ENCODE peak calls at places on chromosomes 3 and 15, in six cellular contexts. C is fibroblast of lung; X is GM20000; D is AG09309; Y is right atrium auricular region; Q is activated CD8-positive, alpha-beta T cell treated with anti-CD3 and anti-CD28 coated beads for 36 hours. F is an unnamed sample.
A peak's percentile ranks its signal among the peaks of the same experiment; 100 is the strongest.

GRCh38 chr3:100720423-100720822 is 11.1 kb downstream of the TFG start:
- DNase-seq in C (no peak), X (no peak), D (no peak), Y (no peak), Q (no peak), F (no peak)

GRCh38 chr15:65833501-65834220 is 35.6 kb upstream of the RAB11A start:
- DNase-seq in C (no peak), X (no peak), D (no peak), Y (no peak), Q (peak; percentile 62), F (no peak)

GRCh38 chr3:66985336-66985920 is 12.7 kb upstream of the KBTBD8 start:
- DNase-seq in C (no peak), X (no peak), D (no peak), Y (no peak), Q (no peak), F (no peak)

GRCh38 chr3:163391407-163392181 is 1686.7 kb downstream of the SI start:
- DNase-seq in C (no peak), X (no peak), D (no peak), Y (no peak), Q (no peak), F (no peak)

GRCh38 chr3:11080492-11080891 is 73.8 kb upstream of the HRH1 start:
- DNase-seq in C (no peak), X (no peak), D (no peak), Y (no peak), Q (no peak), F (no peak)

GRCh38 chr3:154987846-154988245 is 92.3 kb upstream of the MME start:
- DNase-seq in C (no peak), X (no peak), D (no peak), Y (no peak), Q (no peak), F (no peak)

GRCh38 chr3:157786618-157787017 is 283.4 kb upstream of the VEPH1 start:
- DNase-seq in C (peak; percentile 54), X (no peak), D (no peak), Y (no peak), Q (no peak), F (no peak)

GRCh38 chr15:80787238-80787805 is 8.2 kb downstream of the CEMIP start:
- DNase-seq in C (no peak), X (no peak), D (no peak), Y (no peak), Q (no peak), F (no peak)

GRCh38 chr15:60520041-60520824 is 41.3 kb upstream of the ICE2 start:
- DNase-seq in C (peak; percentile 52), X (peak; percentile 5), D (no peak), Y (no peak), Q (peak; percentile 24), F (no peak)

GRCh38 chr3:181458857-181459256 is 252.9 kb upstream of the SOX2 start:
- DNase-seq in C (peak; percentile 54), X (no peak), D (no peak), Y (no peak), Q (no peak), F (no peak)

GRCh38 chr3:178754852-178755510 is 218.7 kb downstream of the KCNMB2 start:
- DNase-seq in C (no peak), X (no peak), D (no peak), Y (no peak), Q (no peak), F (no peak)

GRCh38 chr15:45458746-45459403 is 63.7 kb downstream of the SLC30A4 start:
- DNase-seq in C (peak; percentile 30), X (peak; percentile 76), D (no peak), Y (peak; percentile 83), Q (peak; percentile 89), F (peak; percentile 57)
- TF ChIP-seq CTCF in C (peak; percentile 96), X (peak; percentile 66), D (peak; percentile 85), Y (peak; percentile 83), Q (peak; percentile 90), F (peak; percentile 98)

GRCh38 chr3:182622241-182622545 is 171.1 kb upstream of the ATP11B start:
- DNase-seq in C (no peak), X (no peak), D (no peak), Y (no peak), Q (no peak), F (no peak)
- TF ChIP-seq CTCF in C (no peak), X (no peak), D (no peak), Y (no peak), Q (no peak), F (no peak)

GRCh38 chr3:151008699-151009098 is 36.2 kb upstream of the CLRN1 start:
- DNase-seq in C (peak; percentile 55), X (no peak), D (peak; percentile 41), Y (no peak), Q (no peak), F (no peak)
- TF ChIP-seq CTCF in C (peak; percentile 54), X (no peak), D (peak; percentile 70), Y (no peak), Q (no peak), F (no peak)

GRCh38 chr15:40070166-40070557 is 31.2 kb upstream of the SRP14 start:
- DNase-seq in C (no peak), X (no peak), D (no peak), Y (no peak), Q (no peak), F (no peak)

GRCh38 chr15:40069178-40070165 is 30.5 kb upstream of the SRP14 start:
- DNase-seq in C (peak; percentile 56), X (peak; percentile 81), D (no peak), Y (peak; percentile 82), Q (no peak), F (no peak)

GRCh38 chr15:40070608-40071218 is 31.7 kb upstream of the SRP14 start:
- DNase-seq in C (no peak), X (no peak), D (no peak), Y (no peak), Q (no peak), F (no peak)

GRCh38 chr15:40075298-40076044 is 33.2 kb downstream of the BMF start:
- DNase-seq in C (no peak), X (no peak), D (no peak), Y (no peak), Q (no peak), F (no peak)

GRCh38 chr15:40072216-40072990 is 33.4 kb upstream of the SRP14 start:
- DNase-seq in C (no peak), X (no peak), D (no peak), Y (no peak), Q (no peak), F (no peak)
- TF ChIP-seq CTCF in C (no peak), X (peak; percentile 1), D (no peak), Y (no peak), Q (no peak), F (no peak)

DNA sequence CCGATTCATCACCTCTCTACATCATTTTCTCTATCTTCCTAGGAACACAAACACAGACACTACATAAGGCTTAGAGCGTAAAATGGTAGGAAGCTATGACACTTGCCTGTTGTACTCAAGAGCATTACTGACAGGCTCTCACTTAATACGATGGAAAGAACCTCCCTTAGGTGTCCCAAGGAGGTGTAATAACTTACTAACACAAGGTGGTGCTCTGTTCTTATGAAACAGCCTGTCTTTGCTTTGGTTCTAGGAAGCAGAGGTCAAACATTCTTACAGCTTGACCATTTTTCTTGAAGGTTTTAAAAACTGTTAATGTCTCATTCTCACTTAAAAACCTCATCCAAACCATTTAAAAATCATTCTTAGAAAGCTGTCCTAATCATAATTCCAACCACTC is 317.9 kb upstream of the AGTR1 start:
- DNase-seq in C (peak; percentile 64), X (peak; percentile 11), D (peak; percentile 42), Y (no peak), Q (no peak), F (no peak)
- TF ChIP-seq CTCF in C (peak; percentile 62), X (no peak), D (peak; percentile 61), Y (no peak), Q (no peak), F (no peak)

GRCh38 chr15:45187578-45187893 is 230 bp downstream of the SHF start:
- DNase-seq in C (no peak), X (no peak), D (no peak), Y (no peak), Q (no peak), F (no peak)
- TF ChIP-seq CTCF in C (no peak), X (no peak), D (no peak), Y (no peak), Q (no peak), F (no peak)

DNA sequence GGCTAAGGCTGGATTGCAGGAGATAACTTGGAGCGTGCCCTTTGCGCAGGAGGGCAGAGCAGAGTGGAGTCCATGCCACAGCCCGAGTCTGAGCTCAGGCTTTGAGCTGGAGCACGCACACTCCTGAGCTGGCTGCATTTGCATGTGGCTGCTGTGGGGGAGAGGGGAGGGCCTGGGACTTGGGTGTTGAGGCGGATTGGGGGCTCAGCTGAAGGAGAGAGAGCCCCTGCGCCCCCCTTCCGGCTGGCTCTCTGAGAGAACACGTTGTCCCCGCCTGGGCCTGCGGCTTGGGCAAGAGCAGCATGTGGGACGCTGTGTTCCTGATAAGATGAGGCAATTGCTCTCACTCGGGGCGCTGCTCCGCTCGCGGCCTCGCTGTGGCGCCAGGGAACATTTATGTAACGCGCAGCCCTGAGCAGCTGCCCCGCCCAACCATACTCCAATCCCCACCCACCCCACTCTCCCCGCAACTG is 39.1 kb downstream of the KLF13 start:
- DNase-seq in C (peak; percentile 59), X (peak; percentile 78), D (peak; percentile 52), Y (peak; percentile 99), Q (peak; percentile 95), F (peak; percentile 41)
- TF ChIP-seq CTCF in C (peak; percentile 51), X (peak; percentile 51), D (peak; percentile 51), Y (peak; percentile 18), Q (peak; percentile 58), F (no peak)

F was measured in mesothelial cell of epicardium.